ENCODE peak calls at places on chromosome 19, in five cellular contexts. One of them, this sample, is unnamed.

GRCh38 chr19:3975144-3975543 is 4.2 kb upstream of the DAPK3 start:
- DNase-seq in H1: peak; percentile 40
- DNase-seq in GM12878: no peak
- DNase-seq in K562: no peak
- DNase-seq in HepG2: no peak
- DNase-seq in this sample: no peak

GRCh38 chr19:10044390-10044789 is 31.1 kb downstream of the RDH8 start:
- DNase-seq in H1: no peak
- DNase-seq in GM12878: no peak
- DNase-seq in K562: peak; percentile 70
- DNase-seq in HepG2: no peak
- DNase-seq in this sample: no peak

GRCh38 chr19:42313096-42313839 is at the start of gene TMEM145:
- DNase-seq in H1: peak; percentile 79
- DNase-seq in GM12878: no peak
- DNase-seq in K562: peak; percentile 92
- DNase-seq in HepG2: no peak
- DNase-seq in this sample: peak; percentile 84

GRCh38 chr19:7873304-7874079 is 698 bp downstream of the PRR36 start:
- DNase-seq in H1: peak; percentile 61
- DNase-seq in GM12878: no peak
- DNase-seq in K562: no peak
- DNase-seq in HepG2: no peak
- DNase-seq in this sample: peak; percentile 48

GRCh38 chr19:40594251-40594650 is 6.9 kb upstream of the LTBP4 start:
- DNase-seq in H1: peak; percentile 55
- DNase-seq in GM12878: no peak
- DNase-seq in K562: peak; percentile 55
- DNase-seq in HepG2: no peak
- DNase-seq in this sample: peak; percentile 77

GRCh38 chr19:47445937-47446402 is 25.7 kb downstream of the SLC8A2 start:
- DNase-seq in H1: peak; percentile 65
- DNase-seq in GM12878: no peak
- DNase-seq in K562: peak; percentile 76
- DNase-seq in HepG2: no peak
- DNase-seq in this sample: peak; percentile 67

GRCh38 chr19:2283835-2284507 is 2.0 kb upstream of the PEAK3 start:
- DNase-seq in H1: no peak
- DNase-seq in GM12878: no peak
- DNase-seq in K562: no peak
- DNase-seq in HepG2: no peak
- DNase-seq in this sample: no peak

GRCh38 chr19:53659292-53659691 is 27.5 kb downstream of the DPRX start:
- DNase-seq in H1: peak; percentile 59
- DNase-seq in GM12878: no peak
- DNase-seq in K562: peak; percentile 30
- DNase-seq in HepG2: peak; percentile 65
- DNase-seq in this sample: peak; percentile 94

GRCh38 chr19:17109962-17110598 is 34.5 kb downstream of the MYO9B start:
- DNase-seq in H1: no peak
- DNase-seq in GM12878: peak; percentile 72
- DNase-seq in K562: no peak
- DNase-seq in HepG2: no peak
- DNase-seq in this sample: no peak

GRCh38 chr19:10432736-10433130 is 12.4 kb downstream of the PDE4A start:
- DNase-seq in H1: no peak
- DNase-seq in GM12878: no peak
- DNase-seq in K562: no peak
- DNase-seq in HepG2: no peak
- DNase-seq in this sample: peak; percentile 27

GRCh38 chr19:9309974-9310446 is 372 bp upstream of the ZNF699 start:
- DNase-seq in H1: peak; percentile 97
- DNase-seq in GM12878: no peak
- DNase-seq in K562: peak; percentile 92
- DNase-seq in HepG2: no peak
- DNase-seq in this sample: peak; percentile 99

GRCh38 chr19:9945319-9945966 is 9.1 kb upstream of the OLFM2 start:
- DNase-seq in H1: no peak
- DNase-seq in GM12878: no peak
- DNase-seq in K562: peak; percentile 78
- DNase-seq in HepG2: peak; percentile 10
- DNase-seq in this sample: peak; percentile 56

GRCh38 chr19:46660601-46661019 is 372 bp downstream of the DACT3 start:
- DNase-seq in H1: no peak
- DNase-seq in GM12878: no peak
- DNase-seq in K562: peak; percentile 49
- DNase-seq in HepG2: no peak
- DNase-seq in this sample: peak; percentile 40

GRCh38 chr19:23597661-23598060 is 89.4 kb downstream of the ZNF675 start:
- DNase-seq in H1: no peak
- DNase-seq in GM12878: no peak
- DNase-seq in K562: no peak
- DNase-seq in HepG2: no peak
- DNase-seq in this sample: no peak

GRCh38 chr19:11196406-11197287 is 698 bp downstream of the KANK2 start:
- DNase-seq in H1: peak; percentile 71
- DNase-seq in GM12878: no peak
- DNase-seq in K562: peak; percentile 72
- DNase-seq in HepG2: no peak
- DNase-seq in this sample: peak; percentile 61

GRCh38 chr19:12937243-12938053 is 961 bp upstream of the CALR start:
- DNase-seq in H1: peak; percentile 77
- DNase-seq in GM12878: no peak
- DNase-seq in K562: no peak
- DNase-seq in HepG2: peak; percentile 43
- DNase-seq in this sample: peak; percentile 91

GRCh38 chr19:39156230-39156890 is 30.8 kb downstream of the PAK4 start:
- DNase-seq in H1: no peak
- DNase-seq in GM12878: no peak
- DNase-seq in K562: peak; percentile 74
- DNase-seq in HepG2: no peak
- DNase-seq in this sample: no peak

GRCh38 chr19:16598848-16599247 is 26.6 kb upstream of the SLC35E1 start:
- DNase-seq in H1: no peak
- DNase-seq in GM12878: no peak
- DNase-seq in K562: no peak
- DNase-seq in HepG2: no peak
- DNase-seq in this sample: no peak

GRCh38 chr19:4660993-4661392 is 9.1 kb downstream of the MYDGF start:
- DNase-seq in H1: no peak
- DNase-seq in GM12878: no peak
- DNase-seq in K562: no peak
- DNase-seq in HepG2: no peak
- DNase-seq in this sample: no peak

GRCh38 chr19:50357178-50358100 is 8.0 kb downstream of the NAPSA start:
- DNase-seq in H1: peak; percentile 95
- DNase-seq in GM12878: peak; percentile 46
- DNase-seq in K562: peak; percentile 75
- DNase-seq in HepG2: peak; percentile 52
- DNase-seq in this sample: peak; percentile 91

GRCh38 chr19:50358483-50359431 is 6.7 kb downstream of the NAPSA start:
- DNase-seq in H1: no peak
- DNase-seq in GM12878: peak; percentile 48
- DNase-seq in K562: peak; percentile 95
- DNase-seq in HepG2: no peak
- DNase-seq in this sample: no peak

GRCh38 chr19:50359432-50359818 is 6.0 kb downstream of the NAPSA start:
- DNase-seq in H1: no peak
- DNase-seq in GM12878: no peak
- DNase-seq in K562: no peak
- DNase-seq in HepG2: no peak
- DNase-seq in this sample: no peak

GRCh38 chr19:50352242-50352641 is 13.2 kb downstream of the NAPSA start:
- DNase-seq in H1: no peak
- DNase-seq in GM12878: no peak
- DNase-seq in K562: no peak
- DNase-seq in HepG2: no peak
- DNase-seq in this sample: no peak

GRCh38 chr19:50356691-50357177 is 8.7 kb downstream of the NAPSA start:
- DNase-seq in H1: no peak
- DNase-seq in GM12878: no peak
- DNase-seq in K562: no peak
- DNase-seq in HepG2: no peak
- DNase-seq in this sample: no peak
- H3K4me3 ChIP-seq in H1: no peak overlapping the region
- H3K4me3 ChIP-seq in GM12878: no peak overlapping the region
- H3K4me3 ChIP-seq in K562: no peak overlapping the region
- H3K4me3 ChIP-seq in HepG2: no peak overlapping the region
- H3K4me3 ChIP-seq in this sample: no peak overlapping the region

DNA sequence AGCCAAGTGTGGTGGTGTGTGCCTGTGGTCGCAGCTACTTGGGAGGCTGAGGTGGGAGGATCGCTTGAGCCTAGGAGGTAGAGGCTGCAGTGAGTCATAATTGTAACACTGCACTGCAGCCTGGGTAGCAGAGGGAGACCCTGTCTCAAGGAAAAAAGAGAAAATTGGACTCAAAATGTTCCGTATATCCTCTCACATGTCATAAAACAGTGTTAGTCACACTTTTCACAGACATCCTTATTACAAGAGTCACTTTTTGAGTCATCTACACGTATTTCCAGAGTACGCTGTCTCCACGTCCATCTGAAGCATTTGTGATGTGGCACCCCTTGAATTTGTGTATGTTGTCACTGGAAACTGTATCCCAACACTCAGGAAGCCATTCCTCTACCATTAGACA is 133.0 kb downstream of the SIPA1L3 start:
- DNase-seq in H1: no peak
- DNase-seq in GM12878: no peak
- DNase-seq in K562: no peak
- DNase-seq in HepG2: no peak
- DNase-seq in this sample: no peak
- TF ChIP-seq CREB1 in H1: no peak
- TF ChIP-seq CREB1 in GM12878: no peak
- TF ChIP-seq CREB1 in K562: no peak
- TF ChIP-seq CREB1 in HepG2: no peak
- TF ChIP-seq CREB1 in this sample: no peak

DNA sequence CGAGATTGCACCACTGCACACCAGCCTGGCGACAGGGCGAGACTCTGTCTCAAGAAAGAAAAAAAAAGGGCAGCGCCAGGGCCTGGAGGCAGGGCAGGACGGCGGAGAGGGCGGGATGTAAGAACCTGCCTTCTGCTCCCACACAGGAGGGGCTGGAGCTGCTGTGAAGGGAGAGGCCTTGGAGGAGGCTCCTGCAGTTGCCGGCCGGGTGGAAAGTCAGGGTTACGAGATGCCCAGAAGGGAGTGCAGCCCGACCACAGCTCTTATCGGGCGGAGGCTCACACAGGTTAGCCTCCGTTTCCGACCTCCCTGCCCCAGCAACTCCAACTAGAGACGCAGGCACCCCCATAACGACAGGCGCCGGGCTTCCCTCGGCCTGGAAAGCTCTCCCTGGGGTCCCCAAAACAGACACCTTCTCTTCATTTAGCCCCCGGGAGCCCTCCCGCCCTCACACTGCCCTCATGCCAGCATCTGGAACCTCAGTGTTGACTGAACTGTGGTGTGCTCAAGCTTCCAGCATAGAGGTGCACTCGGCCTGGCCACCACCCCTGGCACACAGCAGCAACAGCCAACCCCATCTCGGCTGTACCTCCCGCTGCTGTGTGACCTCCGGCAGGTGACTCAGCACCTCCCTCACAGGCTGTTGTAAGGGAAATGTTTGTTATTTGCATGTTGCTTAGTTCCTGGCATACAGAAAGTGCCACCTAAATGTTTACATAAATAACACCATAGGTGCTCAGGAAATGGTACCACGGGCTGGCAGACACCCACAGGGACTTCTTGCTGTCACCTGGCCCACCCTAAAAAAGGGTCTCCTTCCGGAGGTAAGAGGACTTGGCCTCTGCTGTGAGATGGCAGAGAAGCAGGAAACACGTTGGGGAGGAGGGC is 1.3 kb downstream of the PLPP2 start:
- DNase-seq in H1: peak; percentile 76
- DNase-seq in GM12878: no peak
- DNase-seq in K562: peak; percentile 45
- DNase-seq in HepG2: peak; percentile 42
- DNase-seq in this sample: peak; percentile 87
- H3K4me3 ChIP-seq in H1: peak overlapping the region; percentile 63
- H3K4me3 ChIP-seq in GM12878: no peak overlapping the region
- H3K4me3 ChIP-seq in K562: peak overlapping the region; percentile 15
- H3K4me3 ChIP-seq in HepG2: no peak overlapping the region
- H3K4me3 ChIP-seq in this sample: peak overlapping the region; percentile 61

DNA sequence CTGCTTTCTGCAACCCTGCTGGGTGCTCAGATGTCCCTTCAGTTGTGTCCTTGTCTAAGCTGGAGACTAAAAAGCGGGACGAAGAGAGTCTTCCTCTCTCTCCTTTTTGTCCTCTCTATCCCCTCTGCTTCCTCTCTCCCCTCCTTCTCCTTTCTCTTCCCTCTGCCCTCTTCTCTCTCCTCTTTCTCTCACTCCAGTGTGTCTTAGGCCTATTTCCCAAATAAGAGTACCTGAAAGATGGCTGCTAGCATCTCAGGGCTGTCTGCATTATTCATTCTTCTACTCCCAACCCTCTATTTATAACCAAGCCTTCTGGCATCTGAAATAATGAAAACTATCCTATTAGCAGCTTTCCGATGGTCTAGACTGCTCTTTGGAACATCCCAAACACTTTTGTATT is 729.8 kb downstream of the UQCRFS1 start:
- DNase-seq in H1: no peak
- DNase-seq in GM12878: no peak
- DNase-seq in K562: no peak
- DNase-seq in HepG2: no peak
- DNase-seq in this sample: no peak
- TF ChIP-seq CREB1 in H1: no peak
- TF ChIP-seq CREB1 in GM12878: no peak
- TF ChIP-seq CREB1 in K562: no peak
- TF ChIP-seq CREB1 in HepG2: no peak
- TF ChIP-seq CREB1 in this sample: no peak

DNA sequence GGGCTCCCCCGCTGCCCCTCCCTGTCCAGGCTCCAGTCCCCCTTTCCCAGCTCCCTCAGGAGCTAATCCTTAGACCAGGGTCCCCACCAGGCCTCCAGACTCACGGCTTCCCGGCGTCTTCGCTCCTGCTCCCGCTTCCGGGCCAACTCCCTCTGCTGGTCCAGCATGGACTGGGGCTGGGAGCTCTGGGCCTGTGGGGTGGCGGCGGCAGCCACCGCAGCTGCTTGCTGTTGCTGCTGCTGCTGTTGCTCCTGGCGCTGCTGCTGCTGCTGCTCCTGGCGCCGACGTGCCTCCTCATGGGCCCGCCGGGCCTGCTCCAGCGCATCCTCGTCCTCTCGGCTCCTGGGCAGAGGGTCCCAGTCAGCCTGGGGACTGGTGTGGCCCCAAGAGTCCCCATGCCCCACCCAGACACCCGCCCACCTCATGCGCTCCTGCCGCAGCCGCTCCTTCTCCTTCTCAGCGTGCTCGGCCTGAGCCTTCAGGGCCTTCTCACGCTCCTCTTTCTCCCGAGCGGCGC is 6.4 kb upstream of the EPHX3 start:
- DNase-seq in H1: no peak
- DNase-seq in GM12878: no peak
- DNase-seq in K562: no peak
- DNase-seq in HepG2: no peak
- DNase-seq in this sample: peak; percentile 57
- H3K4me3 ChIP-seq in H1: no peak overlapping the region
- H3K4me3 ChIP-seq in GM12878: no peak overlapping the region
- H3K4me3 ChIP-seq in K562: no peak overlapping the region
- H3K4me3 ChIP-seq in HepG2: no peak overlapping the region
- H3K4me3 ChIP-seq in this sample: no peak overlapping the region

This sample was measured in GM23338.